ENCODE peak calls at places on chromosomes 12 and 14, in ten cellular contexts. One of them, this sample, is unnamed.

GRCh38 chr12:121894633-121895032 is 6.0 kb downstream of the PSMD9 start:
- DNase-seq in GM23248: peak; percentile 45
- DNase-seq in ovary: peak; percentile 63
- DNase-seq in heart left ventricle: no peak
- DNase-seq in neuronal stem cell: no peak
- DNase-seq in IMR-90: peak; percentile 52
- DNase-seq in OCI-LY7: peak; percentile 72
- DNase-seq in endothelial cell of umbilical vein: peak; percentile 30
- DNase-seq in CD8-positive, alpha-beta memory T cell: no peak
- DNase-seq in right atrium auricular region: no peak
- DNase-seq in this sample: no peak

GRCh38 chr12:26810330-26810729 is 22.7 kb downstream of the ITPR2 start:
- DNase-seq in OCI-LY7: no peak
- DNase-seq in neuronal stem cell: no peak
- DNase-seq in GM23248: peak; percentile 88
- DNase-seq in IMR-90: peak; percentile 87
- DNase-seq in endothelial cell of umbilical vein: peak; percentile 75
- DNase-seq in heart left ventricle: peak; percentile 74
- DNase-seq in CD8-positive, alpha-beta memory T cell: no peak
- DNase-seq in right atrium auricular region: peak; percentile 82
- DNase-seq in ovary: peak; percentile 52
- DNase-seq in this sample: no peak

GRCh38 chr14:72061718-72062117 is 129.5 kb downstream of the RGS6 start:
- DNase-seq in CD8-positive, alpha-beta memory T cell: no peak
- DNase-seq in neuronal stem cell: no peak
- DNase-seq in IMR-90: no peak
- DNase-seq in GM23248: no peak
- DNase-seq in heart left ventricle: no peak
- DNase-seq in OCI-LY7: no peak
- DNase-seq in endothelial cell of umbilical vein: no peak
- DNase-seq in ovary: no peak
- DNase-seq in right atrium auricular region: no peak
- DNase-seq in this sample: no peak

GRCh38 chr12:123242083-123242904 is 9.1 kb downstream of the MTRFR start:
- DNase-seq in heart left ventricle: no peak
- DNase-seq in endothelial cell of umbilical vein: peak; percentile 51
- DNase-seq in CD8-positive, alpha-beta memory T cell: no peak
- DNase-seq in IMR-90: peak; percentile 10
- DNase-seq in GM23248: no peak
- DNase-seq in neuronal stem cell: no peak
- DNase-seq in OCI-LY7: no peak
- DNase-seq in ovary: no peak
- DNase-seq in right atrium auricular region: no peak
- DNase-seq in this sample: no peak

GRCh38 chr12:46160081-46160980 is 108.5 kb downstream of the SLC38A1 start:
- DNase-seq in right atrium auricular region: no peak
- DNase-seq in heart left ventricle: no peak
- DNase-seq in CD8-positive, alpha-beta memory T cell: no peak
- DNase-seq in OCI-LY7: no peak
- DNase-seq in endothelial cell of umbilical vein: no peak
- DNase-seq in ovary: no peak
- DNase-seq in IMR-90: peak; percentile 44
- DNase-seq in neuronal stem cell: no peak
- DNase-seq in GM23248: peak; percentile 92
- DNase-seq in this sample: peak; percentile 44

GRCh38 chr12:121657305-121658008 is 12.0 kb downstream of the MORN3 start:
- DNase-seq in IMR-90: no peak
- DNase-seq in OCI-LY7: no peak
- DNase-seq in neuronal stem cell: no peak
- DNase-seq in CD8-positive, alpha-beta memory T cell: no peak
- DNase-seq in heart left ventricle: no peak
- DNase-seq in endothelial cell of umbilical vein: no peak
- DNase-seq in GM23248: no peak
- DNase-seq in right atrium auricular region: no peak
- DNase-seq in ovary: no peak
- DNase-seq in this sample: no peak

GRCh38 chr12:46886541-46887041 is 60.8 kb upstream of the SLC38A4 start:
- DNase-seq in neuronal stem cell: no peak
- DNase-seq in OCI-LY7: no peak
- DNase-seq in GM23248: peak; percentile 90
- DNase-seq in right atrium auricular region: no peak
- DNase-seq in CD8-positive, alpha-beta memory T cell: no peak
- DNase-seq in heart left ventricle: no peak
- DNase-seq in IMR-90: peak; percentile 51
- DNase-seq in endothelial cell of umbilical vein: no peak
- DNase-seq in ovary: no peak
- DNase-seq in this sample: no peak

GRCh38 chr12:26118356-26118755 is 6.5 kb downstream of the BHLHE41 start:
- DNase-seq in heart left ventricle: no peak
- DNase-seq in CD8-positive, alpha-beta memory T cell: no peak
- DNase-seq in endothelial cell of umbilical vein: no peak
- DNase-seq in IMR-90: no peak
- DNase-seq in neuronal stem cell: no peak
- DNase-seq in GM23248: no peak
- DNase-seq in OCI-LY7: no peak
- DNase-seq in right atrium auricular region: no peak
- DNase-seq in ovary: no peak
- DNase-seq in this sample: no peak

GRCh38 chr12:24728366-24728765 is 220.5 kb downstream of the BCAT1 start:
- DNase-seq in endothelial cell of umbilical vein: peak; percentile 31
- DNase-seq in neuronal stem cell: no peak
- DNase-seq in OCI-LY7: peak; percentile 55
- DNase-seq in ovary: no peak
- DNase-seq in heart left ventricle: no peak
- DNase-seq in right atrium auricular region: no peak
- DNase-seq in GM23248: peak; percentile 41
- DNase-seq in CD8-positive, alpha-beta memory T cell: no peak
- DNase-seq in IMR-90: peak; percentile 55
- DNase-seq in this sample: no peak

GRCh38 chr12:105164068-105164467 is 56.5 kb downstream of the WASHC4 start:
- DNase-seq in endothelial cell of umbilical vein: no peak
- DNase-seq in OCI-LY7: no peak
- DNase-seq in right atrium auricular region: no peak
- DNase-seq in CD8-positive, alpha-beta memory T cell: no peak
- DNase-seq in GM23248: no peak
- DNase-seq in heart left ventricle: no peak
- DNase-seq in neuronal stem cell: no peak
- DNase-seq in IMR-90: no peak
- DNase-seq in ovary: no peak
- DNase-seq in this sample: no peak

GRCh38 chr12:116717466-116718457 is 20.1 kb downstream of the SPRING1 start:
- DNase-seq in CD8-positive, alpha-beta memory T cell: no peak
- DNase-seq in IMR-90: peak; percentile 56
- DNase-seq in ovary: peak; percentile 52
- DNase-seq in OCI-LY7: no peak
- DNase-seq in endothelial cell of umbilical vein: no peak
- DNase-seq in neuronal stem cell: no peak
- DNase-seq in right atrium auricular region: peak; percentile 91
- DNase-seq in GM23248: peak; percentile 74
- DNase-seq in heart left ventricle: peak; percentile 81
- DNase-seq in this sample: no peak

GRCh38 chr12:113980537-113981337 is 14.6 kb upstream of the RBM19 start:
- DNase-seq in GM23248: peak; percentile 87
- DNase-seq in CD8-positive, alpha-beta memory T cell: no peak
- DNase-seq in IMR-90: peak; percentile 74
- DNase-seq in endothelial cell of umbilical vein: peak; percentile 66
- DNase-seq in neuronal stem cell: peak; percentile 84
- DNase-seq in heart left ventricle: no peak
- DNase-seq in ovary: no peak
- DNase-seq in OCI-LY7: peak; percentile 66
- DNase-seq in right atrium auricular region: no peak
- DNase-seq in this sample: peak; percentile 70

GRCh38 chr12:116310082-116310481 is 32.6 kb upstream of the MED13L start:
- DNase-seq in IMR-90: no peak
- DNase-seq in GM23248: no peak
- DNase-seq in OCI-LY7: no peak
- DNase-seq in heart left ventricle: no peak
- DNase-seq in right atrium auricular region: no peak
- DNase-seq in neuronal stem cell: no peak
- DNase-seq in ovary: no peak
- DNase-seq in endothelial cell of umbilical vein: no peak
- DNase-seq in CD8-positive, alpha-beta memory T cell: no peak
- DNase-seq in this sample: no peak

GRCh38 chr12:76020281-76020680 is 11.3 kb downstream of the PHLDA1 start:
- DNase-seq in heart left ventricle: no peak
- DNase-seq in GM23248: peak; percentile 89
- DNase-seq in CD8-positive, alpha-beta memory T cell: peak; percentile 89
- DNase-seq in OCI-LY7: no peak
- DNase-seq in right atrium auricular region: no peak
- DNase-seq in endothelial cell of umbilical vein: no peak
- DNase-seq in neuronal stem cell: no peak
- DNase-seq in ovary: no peak
- DNase-seq in IMR-90: peak; percentile 80
- DNase-seq in this sample: no peak

GRCh38 chr12:120831648-120832267 is 72.4 kb downstream of the SPPL3 start:
- DNase-seq in GM23248: no peak
- DNase-seq in heart left ventricle: no peak
- DNase-seq in OCI-LY7: no peak
- DNase-seq in ovary: no peak
- DNase-seq in IMR-90: no peak
- DNase-seq in right atrium auricular region: no peak
- DNase-seq in endothelial cell of umbilical vein: no peak
- DNase-seq in CD8-positive, alpha-beta memory T cell: no peak
- DNase-seq in neuronal stem cell: no peak
- DNase-seq in this sample: no peak

GRCh38 chr12:95601091-95601490 is 49.8 kb upstream of the USP44 start:
- DNase-seq in endothelial cell of umbilical vein: no peak
- DNase-seq in OCI-LY7: no peak
- DNase-seq in CD8-positive, alpha-beta memory T cell: no peak
- DNase-seq in IMR-90: no peak
- DNase-seq in ovary: no peak
- DNase-seq in right atrium auricular region: no peak
- DNase-seq in GM23248: no peak
- DNase-seq in heart left ventricle: no peak
- DNase-seq in neuronal stem cell: no peak
- DNase-seq in this sample: no peak
- H3K4me1 ChIP-seq in endothelial cell of umbilical vein: peaks cover 22% of the 10 kb centered on the region
- H3K4me1 ChIP-seq in OCI-LY7: no peaks in the 10 kb centered on the region
- H3K4me1 ChIP-seq in CD8-positive, alpha-beta memory T cell: no peaks in the 10 kb centered on the region
- H3K4me1 ChIP-seq in IMR-90: peaks cover 15% of the 10 kb centered on the region
- H3K4me1 ChIP-seq in ovary: no peaks in the 10 kb centered on the region
- H3K4me1 ChIP-seq in right atrium auricular region: no peaks in the 10 kb centered on the region
- H3K4me1 ChIP-seq in GM23248: peaks cover 20% of the 10 kb centered on the region
- H3K4me1 ChIP-seq in heart left ventricle: peaks cover 15% of the 10 kb centered on the region
- H3K4me1 ChIP-seq in neuronal stem cell: no peaks in the 10 kb centered on the region
- H3K4me1 ChIP-seq in this sample: no peaks in the 10 kb centered on the region

GRCh38 chr14:99545574-99545973 is 58.4 kb downstream of the CCDC85C start:
- DNase-seq in GM23248: no peak
- DNase-seq in heart left ventricle: no peak
- DNase-seq in CD8-positive, alpha-beta memory T cell: no peak
- DNase-seq in IMR-90: no peak
- DNase-seq in ovary: no peak
- DNase-seq in OCI-LY7: no peak
- DNase-seq in neuronal stem cell: no peak
- DNase-seq in right atrium auricular region: no peak
- DNase-seq in endothelial cell of umbilical vein: no peak
- DNase-seq in this sample: no peak

GRCh38 chr14:99543369-99543768 is 60.6 kb downstream of the CCDC85C start:
- DNase-seq in ovary: no peak
- DNase-seq in GM23248: no peak
- DNase-seq in right atrium auricular region: no peak
- DNase-seq in endothelial cell of umbilical vein: no peak
- DNase-seq in IMR-90: no peak
- DNase-seq in heart left ventricle: no peak
- DNase-seq in CD8-positive, alpha-beta memory T cell: no peak
- DNase-seq in OCI-LY7: no peak
- DNase-seq in neuronal stem cell: no peak
- DNase-seq in this sample: no peak

GRCh38 chr14:99546230-99546879 is 57.7 kb downstream of the CCDC85C start:
- DNase-seq in neuronal stem cell: no peak
- DNase-seq in heart left ventricle: no peak
- DNase-seq in right atrium auricular region: no peak
- DNase-seq in OCI-LY7: no peak
- DNase-seq in IMR-90: no peak
- DNase-seq in ovary: no peak
- DNase-seq in endothelial cell of umbilical vein: no peak
- DNase-seq in CD8-positive, alpha-beta memory T cell: no peak
- DNase-seq in GM23248: no peak
- DNase-seq in this sample: no peak

GRCh38 chr14:99543985-99544384 is 60.0 kb downstream of the CCDC85C start:
- DNase-seq in CD8-positive, alpha-beta memory T cell: no peak
- DNase-seq in heart left ventricle: no peak
- DNase-seq in GM23248: no peak
- DNase-seq in endothelial cell of umbilical vein: no peak
- DNase-seq in ovary: no peak
- DNase-seq in OCI-LY7: no peak
- DNase-seq in neuronal stem cell: no peak
- DNase-seq in IMR-90: no peak
- DNase-seq in right atrium auricular region: no peak
- DNase-seq in this sample: no peak

GRCh38 chr14:99544971-99545370 is 59.0 kb downstream of the CCDC85C start:
- DNase-seq in ovary: no peak
- DNase-seq in neuronal stem cell: no peak
- DNase-seq in right atrium auricular region: no peak
- DNase-seq in IMR-90: no peak
- DNase-seq in endothelial cell of umbilical vein: no peak
- DNase-seq in heart left ventricle: no peak
- DNase-seq in OCI-LY7: no peak
- DNase-seq in GM23248: no peak
- DNase-seq in CD8-positive, alpha-beta memory T cell: no peak
- DNase-seq in this sample: no peak
- H3K36me3 ChIP-seq in ovary: no peaks in the 10 kb centered on the region
- H3K36me3 ChIP-seq in neuronal stem cell: no peaks in the 10 kb centered on the region
- H3K36me3 ChIP-seq in right atrium auricular region: no peaks in the 10 kb centered on the region
- H3K36me3 ChIP-seq in IMR-90: no peaks in the 10 kb centered on the region
- H3K36me3 ChIP-seq in endothelial cell of umbilical vein: no peaks in the 10 kb centered on the region
- H3K36me3 ChIP-seq in heart left ventricle: no peaks in the 10 kb centered on the region
- H3K36me3 ChIP-seq in OCI-LY7: no peaks in the 10 kb centered on the region
- H3K36me3 ChIP-seq in GM23248: no peaks in the 10 kb centered on the region
- H3K36me3 ChIP-seq in CD8-positive, alpha-beta memory T cell: no peaks in the 10 kb centered on the region
- H3K36me3 ChIP-seq in this sample: no peaks in the 10 kb centered on the region

DNA sequence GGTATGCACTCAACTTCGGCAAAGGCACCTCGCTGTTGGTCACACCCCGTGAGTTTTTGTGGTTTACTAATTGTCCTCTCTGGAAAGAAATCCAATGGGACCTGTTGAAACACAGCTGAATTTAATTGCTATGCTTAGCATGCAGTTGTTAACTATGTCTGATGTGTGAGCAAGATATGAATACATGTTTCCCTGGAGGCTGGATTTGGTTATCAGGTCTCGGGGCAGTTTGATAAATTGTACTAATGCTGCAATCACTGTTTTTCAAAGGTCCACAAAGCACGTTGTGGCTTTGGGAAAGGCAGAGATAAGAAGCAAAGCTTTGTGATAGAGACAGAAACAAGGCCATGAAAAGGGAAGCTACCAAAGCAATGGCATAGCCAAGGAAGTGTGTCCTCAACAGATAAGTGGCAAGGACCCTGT is 91.3 kb downstream of the DAD1 start:
- DNase-seq in ovary: no peak
- DNase-seq in neuronal stem cell: no peak
- DNase-seq in IMR-90: no peak
- DNase-seq in CD8-positive, alpha-beta memory T cell: no peak
- DNase-seq in OCI-LY7: no peak
- DNase-seq in GM23248: no peak
- DNase-seq in right atrium auricular region: no peak
- DNase-seq in endothelial cell of umbilical vein: no peak
- DNase-seq in heart left ventricle: no peak
- DNase-seq in this sample: no peak
- H3K4me1 ChIP-seq in ovary: no peaks in the 10 kb centered on the region
- H3K4me1 ChIP-seq in neuronal stem cell: peaks cover 6% of the 10 kb centered on the region
- H3K4me1 ChIP-seq in IMR-90: no peaks in the 10 kb centered on the region
- H3K4me1 ChIP-seq in CD8-positive, alpha-beta memory T cell: no peaks in the 10 kb centered on the region
- H3K4me1 ChIP-seq in OCI-LY7: peaks cover 93% of the 10 kb centered on the region
- H3K4me1 ChIP-seq in GM23248: no peaks in the 10 kb centered on the region
- H3K4me1 ChIP-seq in right atrium auricular region: no peaks in the 10 kb centered on the region
- H3K4me1 ChIP-seq in endothelial cell of umbilical vein: no peaks in the 10 kb centered on the region
- H3K4me1 ChIP-seq in heart left ventricle: peaks cover 6% of the 10 kb centered on the region
- H3K4me1 ChIP-seq in this sample: no peaks in the 10 kb centered on the region

GRCh38 chr14:50739186-50739585 is 71.1 kb upstream of the SAV1 start:
- DNase-seq in endothelial cell of umbilical vein: no peak
- DNase-seq in right atrium auricular region: no peak
- DNase-seq in CD8-positive, alpha-beta memory T cell: no peak
- DNase-seq in IMR-90: no peak
- DNase-seq in ovary: no peak
- DNase-seq in GM23248: no peak
- DNase-seq in neuronal stem cell: no peak
- DNase-seq in OCI-LY7: no peak
- DNase-seq in heart left ventricle: no peak
- DNase-seq in this sample: no peak
- H3K36me3 ChIP-seq in endothelial cell of umbilical vein: peaks cover 15% of the 10 kb centered on the region
- H3K36me3 ChIP-seq in right atrium auricular region: peaks cover 84% of the 10 kb centered on the region
- H3K36me3 ChIP-seq in CD8-positive, alpha-beta memory T cell: peaks cover 53% of the 10 kb centered on the region
- H3K36me3 ChIP-seq in IMR-90: peaks cover 33% of the 10 kb centered on the region
- H3K36me3 ChIP-seq in ovary: no peaks in the 10 kb centered on the region
- H3K36me3 ChIP-seq in GM23248: peaks cover 19% of the 10 kb centered on the region
- H3K36me3 ChIP-seq in neuronal stem cell: peaks cover 93% of the 10 kb centered on the region
- H3K36me3 ChIP-seq in OCI-LY7: peaks cover 96% of the 10 kb centered on the region
- H3K36me3 ChIP-seq in heart left ventricle: no peaks in the 10 kb centered on the region
- H3K36me3 ChIP-seq in this sample: peaks cover 34% of the 10 kb centered on the region

This sample was measured in HAP-1.